ENCODE peak calls at places on chromosomes 16 and 17, in seven cellular contexts. Y is lower leg skin, O is AG04449, E is foreskin fibroblast, V is hepatocyte, G is cardiac fibroblast, N is MG63. L is an unnamed sample.

GRCh38 chr16:68762996-68763756 is 26.1 kb downstream of the CDH1 start:
- DNase-seq in N (peak), O (no peak), G (no peak), V (no peak), E (no peak), Y (no peak), L (no peak)

GRCh38 chr16:67304006-67304405 is 22.5 kb downstream of the KCTD19 start:
- DNase-seq in O (no peak), N (peak), V (no peak), G (no peak), Y (peak), E (peak), L (no peak)

GRCh38 chr16:75361936-75362335 is 71.4 kb downstream of the CFDP1 start:
- DNase-seq in G (no peak), E (no peak), O (no peak), Y (no peak), N (no peak), V (no peak), L (no peak)

GRCh38 chr17:46162871-46163270 is 30.4 kb downstream of the KANSL1 start:
- DNase-seq in O (no peak), G (no peak), Y (no peak), V (no peak), N (no peak), E (no peak), L (no peak)

GRCh38 chr17:8189041-8189710 is 804 bp downstream of the BORCS6 start:
- DNase-seq in O (no peak), Y (peak), V (peak), E (no peak), G (peak), N (no peak), L (no peak)

GRCh38 chr17:58054641-58055040 is 28.6 kb upstream of the DYNLL2 start:
- DNase-seq in Y (peak), E (no peak), G (no peak), N (no peak), O (no peak), V (no peak), L (no peak)

GRCh38 chr16:85034591-85035433 is 7.2 kb downstream of the KIAA0513 start:
- DNase-seq in G (no peak), O (no peak), N (no peak), Y (no peak), V (no peak), E (no peak), L (no peak)

GRCh38 chr16:11049396-11050059 is 105.2 kb downstream of the CLEC16A start:
- DNase-seq in E (no peak), O (no peak), N (peak), V (no peak), G (peak), Y (peak), L (no peak)

GRCh38 chr17:1725642-1726511 is 1.4 kb downstream of the WDR81 start:
- DNase-seq in V (no peak), Y (no peak), N (no peak), G (no peak), E (no peak), O (no peak), L (no peak)

GRCh38 chr17:17568772-17569195 is 22.7 kb downstream of the PEMT start:
- DNase-seq in G (peak), Y (no peak), O (no peak), N (peak), V (peak), E (peak), L (no peak)

GRCh38 chr16:79628501-79628975 is 28.0 kb upstream of the MAF start:
- DNase-seq in G (peak), V (no peak), O (no peak), Y (no peak), E (no peak), N (no peak), L (peak)

GRCh38 chr17:72416054-72416691 is 295.4 kb downstream of the SOX9 start:
- DNase-seq in Y (no peak), N (peak), O (no peak), G (peak), E (no peak), V (no peak), L (no peak)

GRCh38 chr17:16934836-16935235 is 37.1 kb downstream of the TNFRSF13B start:
- DNase-seq in E (no peak), N (no peak), G (no peak), V (no peak), Y (no peak), O (no peak), L (no peak)

GRCh38 chr16:1857433-1858097 is 14.4 kb downstream of the MEIOB start:
- DNase-seq in E (no peak), G (no peak), N (no peak), V (no peak), O (no peak), Y (no peak), L (no peak)

GRCh38 chr17:78817123-78817522 is 23.5 kb downstream of the USP36 start:
- DNase-seq in E (no peak), G (no peak), O (no peak), Y (no peak), N (no peak), V (no peak), L (no peak)

GRCh38 chr16:88926374-88926990 is 50.5 kb downstream of the CBFA2T3 start:
- DNase-seq in E (no peak), O (no peak), G (no peak), N (peak), V (no peak), Y (no peak), L (no peak)

GRCh38 chr17:58665946-58666857 is 25.6 kb downstream of the TEX14 start:
- DNase-seq in O (no peak), E (no peak), Y (no peak), V (no peak), N (no peak), G (no peak), L (no peak)

GRCh38 chr16:29645699-29646187 is 17.3 kb upstream of the SPN start:
- DNase-seq in Y (no peak), G (peak), E (no peak), O (no peak), N (no peak), V (no peak), L (no peak)

GRCh38 chr16:819336-819735 is 18.8 kb upstream of the GNG13 start:
- DNase-seq in G (no peak), V (no peak), N (no peak), Y (no peak), E (no peak), O (no peak), L (no peak)

GRCh38 chr16:69039333-69039941 is 66.0 kb upstream of the HAS3 start:
- DNase-seq in Y (peak), G (peak), E (peak), N (no peak), V (no peak), O (no peak), L (no peak)

GRCh38 chr16:76059186-76059585 is 218.0 kb upstream of the CNTNAP4 start:
- DNase-seq in O (no peak), V (no peak), Y (no peak), N (no peak), G (peak), E (no peak), L (peak)

GRCh38 chr17:6908807-6909206 is 77.3 kb upstream of the TEKT1 start:
- DNase-seq in E (no peak), N (no peak), O (no peak), V (no peak), Y (no peak), G (no peak), L (no peak)

GRCh38 chr17:73240561-73240960 is 21.1 kb downstream of the CPSF4L start:
- DNase-seq in E (no peak), G (no peak), O (no peak), V (no peak), N (no peak), Y (no peak), L (no peak)

GRCh38 chr17:13154403-13154802 is 136.6 kb upstream of the ELAC2 start:
- DNase-seq in Y (no peak), N (no peak), G (no peak), E (no peak), V (no peak), O (peak), L (no peak)

GRCh38 chr16:75948441-75948840 is 222.2 kb upstream of the CPHXL start:
- DNase-seq in N (no peak), O (no peak), G (no peak), E (no peak), V (no peak), Y (no peak), L (no peak)

GRCh38 chr17:4903051-4903818 is at the start of gene CHRNE:
- DNase-seq in V (peak), Y (peak), E (peak), G (peak), N (peak), O (no peak), L (peak)

GRCh38 chr16:3819741-3820724 is 60.5 kb downstream of the CREBBP start:
- DNase-seq in N (peak), G (peak), E (peak), Y (no peak), V (peak), O (peak), L (peak)
- H3K4me3 ChIP-seq in N (no peak), G (no peak), E (no peak), Y (no peak), V (no peak), O (no peak), L (no peak)

DNA sequence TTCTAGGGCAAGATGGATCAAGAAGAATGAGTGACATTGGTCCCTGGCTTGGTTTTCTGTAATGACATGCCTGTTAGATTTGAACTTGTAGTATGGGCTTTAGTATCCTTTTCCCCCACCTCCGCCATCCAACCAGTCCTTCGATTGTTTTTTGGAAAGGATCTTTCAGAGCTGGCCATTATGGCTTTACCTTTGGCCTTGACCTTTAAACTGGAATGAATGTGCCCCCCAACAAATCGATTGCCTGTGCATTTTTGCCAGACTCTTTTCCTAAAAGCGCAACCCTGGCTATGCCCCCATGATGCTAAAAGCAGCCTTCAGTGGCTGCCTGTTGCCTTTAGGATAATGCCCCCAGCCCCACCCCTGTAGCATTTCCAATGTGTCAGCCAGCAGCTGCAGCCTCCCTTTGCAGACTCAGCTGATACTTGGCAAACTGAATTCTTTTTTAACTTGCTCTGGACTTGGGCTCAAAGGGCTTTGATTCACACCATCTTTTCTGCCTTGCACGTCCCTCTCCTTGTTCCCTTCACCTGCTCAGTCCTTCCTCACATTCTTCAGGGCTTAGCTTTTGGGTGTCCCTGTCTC is 4.0 kb downstream of the GPRC5C start:
- DNase-seq in G (no peak), N (no peak), E (no peak), O (no peak), Y (no peak), V (no peak), L (no peak)
- H3K4me3 ChIP-seq in G (no peak), N (no peak), E (no peak), O (no peak), Y (no peak), V (no peak), L (no peak)

GRCh38 chr17:40188694-40189093 is 11.4 kb downstream of the RAPGEFL1 start:
- DNase-seq in O (no peak), E (no peak), Y (no peak), G (no peak), V (no peak), N (no peak), L (no peak)

GRCh38 chr17:40187238-40187637 is 10.0 kb downstream of the RAPGEFL1 start:
- DNase-seq in N (no peak), O (no peak), V (no peak), E (no peak), Y (no peak), G (no peak), L (no peak)

GRCh38 chr17:40191237-40192208 is 14.3 kb downstream of the RAPGEFL1 start:
- DNase-seq in O (no peak), E (peak), V (peak), N (no peak), Y (peak), G (peak), L (peak)

GRCh38 chr17:40192961-40193360 is 15.7 kb downstream of the RAPGEFL1 start:
- DNase-seq in O (no peak), G (no peak), V (no peak), N (no peak), E (no peak), Y (no peak), L (no peak)

DNA sequence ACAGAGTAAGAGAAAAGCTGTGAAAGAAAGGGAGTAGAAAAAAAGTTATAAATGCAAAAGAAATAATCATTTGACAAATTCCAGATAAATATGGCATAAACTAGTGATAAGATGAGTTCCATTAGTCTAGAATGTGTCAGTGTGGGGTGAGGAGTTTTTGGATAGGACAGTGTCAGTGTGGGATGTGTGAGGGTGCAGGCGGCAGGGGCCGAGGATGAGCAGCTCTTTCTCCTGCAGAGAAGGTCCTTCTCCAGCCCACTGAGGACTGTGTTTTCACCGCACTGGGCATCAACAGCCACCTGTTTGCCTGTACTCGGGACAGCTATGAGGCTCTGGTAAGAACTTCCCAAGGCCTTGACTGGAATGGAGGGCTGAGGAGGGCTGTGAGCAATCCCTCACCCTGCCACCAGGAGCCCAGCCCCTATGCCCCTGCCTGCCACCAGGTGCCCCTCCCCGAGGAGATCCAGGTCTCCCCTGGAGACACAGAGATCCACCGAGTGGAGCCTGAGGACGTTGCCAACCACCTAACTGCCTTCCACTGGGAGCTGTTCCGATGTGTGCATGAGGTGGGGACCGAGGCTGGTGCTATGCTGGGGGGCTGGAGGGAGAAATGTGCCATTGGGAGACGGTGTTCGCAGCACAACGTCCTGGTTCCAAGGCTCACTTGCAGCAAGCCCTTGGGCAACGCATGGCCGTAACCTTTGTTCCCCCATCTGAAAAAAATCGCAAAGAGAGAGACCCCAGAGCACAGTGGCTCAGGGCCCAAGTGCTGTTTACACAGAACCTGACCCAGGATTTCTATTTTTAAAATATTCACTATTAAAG is 13.1 kb downstream of the RAPGEFL1 start:
- DNase-seq in V (no peak), N (no peak), E (no peak), G (no peak), O (no peak), Y (no peak), L (no peak)
- H3K4me3 ChIP-seq in V (no peak), N (no peak), E (peak), G (no peak), O (peak), Y (no peak), L (peak)

GRCh38 chr16:86577314-86577971 is 906 bp upstream of the FOXL1 start:
- DNase-seq in G (peak), E (no peak), O (no peak), Y (no peak), N (no peak), V (peak), L (no peak)

GRCh38 chr16:86579268-86580062 is 1.1 kb downstream of the FOXL1 start:
- DNase-seq in G (peak), O (no peak), N (no peak), V (no peak), Y (peak), E (no peak), L (no peak)

GRCh38 chr16:86578056-86578455 is 293 bp upstream of the FOXL1 start:
- DNase-seq in N (no peak), E (peak), V (peak), Y (no peak), G (peak), O (no peak), L (peak)

GRCh38 chr16:86580063-86580797 is 1.9 kb downstream of the FOXL1 start:
- DNase-seq in Y (no peak), V (no peak), G (peak), E (no peak), N (no peak), O (no peak), L (no peak)

DNA sequence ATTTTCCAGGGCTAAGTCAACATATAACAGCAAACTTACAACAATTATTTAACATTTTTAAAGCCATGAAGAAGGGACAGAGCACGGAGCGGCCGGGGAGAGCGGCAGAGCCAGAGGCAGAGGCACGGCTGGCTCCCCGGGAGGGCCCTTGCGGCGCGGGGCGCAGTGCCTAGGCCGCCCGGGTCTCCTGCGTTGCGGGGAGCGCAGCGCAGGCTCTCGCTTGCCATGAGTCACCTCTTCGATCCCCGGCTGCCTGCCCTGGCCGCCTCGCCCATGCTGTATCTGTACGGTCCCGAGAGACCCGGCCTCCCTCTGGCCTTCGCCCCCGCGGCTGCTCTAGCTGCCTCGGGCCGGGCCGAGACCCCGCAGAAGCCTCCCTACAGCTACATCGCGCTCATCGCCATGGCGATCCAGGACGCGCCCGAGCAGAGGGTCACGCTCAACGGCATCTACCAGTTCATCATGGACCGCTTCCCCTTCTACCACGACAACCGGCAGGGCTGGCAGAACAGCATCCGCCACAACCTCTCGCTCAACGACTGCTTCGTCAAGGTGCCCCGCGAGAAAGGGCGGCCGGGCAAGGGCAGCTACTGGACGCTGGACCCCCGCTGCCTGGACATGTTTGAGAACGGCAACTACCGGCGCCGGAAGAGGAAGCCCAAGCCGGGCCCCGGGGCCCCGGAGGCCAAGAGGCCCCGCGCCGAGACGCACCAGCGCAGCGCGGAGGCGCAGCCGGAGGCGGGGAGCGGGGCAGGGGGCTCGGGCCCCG is at the start of gene FOXL1:
- DNase-seq in E (peak), Y (peak), G (peak), O (no peak), N (no peak), V (peak), L (peak)
- H3K4me3 ChIP-seq in E (peak), Y (no peak), G (peak), O (peak), N (no peak), V (peak), L (peak)

GRCh38 chr17:47652570-47652969 is 2.9 kb downstream of the KPNB1 start:
- DNase-seq in E (no peak), Y (peak), O (no peak), N (no peak), V (no peak), G (peak), L (no peak)

GRCh38 chr17:47651704-47652103 is 2.0 kb downstream of the KPNB1 start:
- DNase-seq in Y (no peak), V (no peak), O (no peak), G (no peak), E (no peak), N (no peak), L (no peak)

GRCh38 chr17:47650525-47651522 is 1.1 kb downstream of the KPNB1 start:
- DNase-seq in G (peak), Y (peak), O (peak), N (peak), V (peak), E (peak), L (peak)

GRCh38 chr17:47653442-47653841 is 3.7 kb downstream of the KPNB1 start:
- DNase-seq in Y (peak), G (no peak), O (no peak), V (no peak), E (no peak), N (no peak), L (no peak)

DNA sequence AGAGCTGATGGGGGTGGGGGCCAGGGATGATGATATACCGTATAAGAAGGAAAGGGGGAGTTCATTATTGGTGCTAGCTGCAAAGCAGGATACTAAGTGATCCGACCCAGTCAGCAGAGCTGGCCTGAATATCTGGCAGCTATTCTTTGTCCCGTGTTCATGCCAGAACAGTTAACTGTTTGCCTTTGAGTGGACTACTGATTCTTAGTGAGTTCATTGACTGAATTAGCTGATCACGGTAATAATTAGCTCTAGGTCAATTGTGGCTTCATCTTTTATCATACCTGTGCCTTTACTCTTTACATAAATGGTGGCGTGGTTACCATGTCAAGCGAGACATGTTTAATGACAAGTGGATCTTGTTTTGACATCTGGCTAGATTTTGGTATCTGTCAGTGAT is 5.3 kb downstream of the KPNB1 start:
- DNase-seq in G (no peak), N (no peak), V (no peak), E (no peak), O (no peak), Y (peak), L (no peak)
- H3K4me3 ChIP-seq in G (no peak), N (no peak), V (no peak), E (no peak), O (no peak), Y (no peak), L (no peak)

GRCh38 chr17:77146882-77147281 is 6.1 kb downstream of the SEC14L1 start:
- DNase-seq in V (peak), N (no peak), Y (no peak), G (no peak), E (no peak), O (no peak), L (no peak)

GRCh38 chr17:77144227-77144626 is 3.5 kb downstream of the SEC14L1 start:
- DNase-seq in Y (no peak), N (no peak), V (no peak), E (no peak), G (no peak), O (no peak), L (no peak)

GRCh38 chr17:77143306-77143705 is 2.5 kb downstream of the SEC14L1 start:
- DNase-seq in N (no peak), Y (no peak), O (no peak), G (no peak), V (no peak), E (no peak), L (no peak)

GRCh38 chr17:77145635-77146632 is 5.2 kb downstream of the SEC14L1 start:
- DNase-seq in E (peak), O (no peak), G (peak), N (peak), Y (peak), V (peak), L (no peak)

GRCh38 chr17:77145209-77145608 is 4.4 kb downstream of the SEC14L1 start:
- DNase-seq in O (no peak), E (no peak), N (no peak), V (no peak), G (no peak), Y (no peak), L (no peak)
- H3K4me3 ChIP-seq in O (no peak), E (no peak), N (no peak), V (no peak), G (peak), Y (no peak), L (no peak)